ENCODE peak calls at places on chromosomes 11 and 22, in ten cellular contexts. D is ovary, Y is stomach, N is upper lobe of left lung, B is transverse colon, M is HepG2, S is H1, X is tibial nerve, H is K562, L is sigmoid colon. P is an unnamed sample.

GRCh38 chr11:92440701-92441338 is 216.2 kb downstream of the FAT3 start:
- DNase-seq in D (no peak), Y (no peak), N (no peak), B (no peak), M (no peak), S (no peak), X (no peak), H (no peak), L (no peak), P (no peak)

GRCh38 chr11:32099516-32099915 is 8.6 kb downstream of the RCN1 start:
- DNase-seq in D (no peak), Y (no peak), N (no peak), B (no peak), M (no peak), S (no peak), X (no peak), H (no peak), L (no peak), P (no peak)

GRCh38 chr22:38446018-38446601 is 8.9 kb downstream of the KCNJ4 start:
- DNase-seq in D (no peak), Y (no peak), N (no peak), B (no peak), M (no peak), S (no peak), X (no peak), H (no peak), L (no peak), P (no peak)

GRCh38 chr11:113176971-113177370 is 137.4 kb upstream of the TTC12 start:
- DNase-seq in D (no peak), Y (no peak), N (no peak), B (no peak), M (no peak), S (no peak), X (no peak), H (no peak), L (no peak), P (no peak)

GRCh38 chr11:102926517-102926916 is 29.0 kb downstream of the MMP13 start:
- DNase-seq in D (no peak), Y (no peak), N (no peak), B (peak), M (no peak), S (no peak), X (no peak), H (no peak), L (no peak), P (no peak)

GRCh38 chr11:92596596-92597317 is 372.1 kb downstream of the FAT3 start:
- DNase-seq in D (no peak), Y (no peak), N (no peak), B (no peak), M (no peak), S (no peak), X (no peak), H (no peak), L (no peak), P (no peak)

GRCh38 chr11:82229346-82229745 is 504.3 kb downstream of the FAM181B start:
- DNase-seq in D (no peak), Y (no peak), N (no peak), B (no peak), M (peak), S (no peak), X (no peak), H (no peak), L (no peak), P (no peak)

GRCh38 chr22:17754233-17754925 is 19.9 kb downstream of the BID start:
- DNase-seq in D (no peak), Y (no peak), N (peak), B (no peak), M (no peak), S (no peak), X (no peak), H (no peak), L (no peak), P (peak)

GRCh38 chr11:47380078-47380477 is 1.7 kb upstream of the SPI1 start:
- DNase-seq in D (no peak), Y (no peak), N (no peak), B (no peak), M (no peak), S (no peak), X (no peak), H (no peak), L (no peak), P (no peak)

GRCh38 chr22:43515902-43516301 is 104.1 kb downstream of the MPPED1 start:
- DNase-seq in D (no peak), Y (no peak), N (peak), B (no peak), M (no peak), S (no peak), X (no peak), H (peak), L (no peak), P (no peak)

GRCh38 chr11:48011125-48012050 is 31.0 kb downstream of the PTPRJ start:
- DNase-seq in D (no peak), Y (no peak), N (no peak), B (no peak), M (no peak), S (no peak), X (no peak), H (no peak), L (peak), P (no peak)

GRCh38 chr22:17914474-17914873 is 109.9 kb downstream of the MICAL3 start:
- DNase-seq in D (no peak), Y (no peak), N (no peak), B (no peak), M (no peak), S (no peak), X (no peak), H (no peak), L (peak), P (no peak)

GRCh38 chr11:18066626-18067025 is 20.6 kb upstream of the TPH1 start:
- DNase-seq in D (no peak), Y (no peak), N (no peak), B (no peak), M (no peak), S (no peak), X (no peak), H (no peak), L (no peak), P (no peak)

GRCh38 chr22:26568207-26568706 is 21.7 kb downstream of the TPST2 start:
- DNase-seq in D (no peak), Y (no peak), N (no peak), B (no peak), M (no peak), S (peak), X (no peak), H (no peak), L (no peak), P (no peak)

GRCh38 chr22:35690001-35690400 is 27.7 kb upstream of the APOL5 start:
- DNase-seq in D (no peak), Y (no peak), N (no peak), B (no peak), M (no peak), S (no peak), X (no peak), H (no peak), L (no peak), P (no peak)

GRCh38 chr22:33860386-33860785 is 59.9 kb downstream of the LARGE1 start:
- DNase-seq in D (no peak), Y (no peak), N (no peak), B (no peak), M (no peak), S (no peak), X (no peak), H (no peak), L (no peak), P (no peak)

GRCh38 chr11:75667268-75667830 is 1.5 kb downstream of the MAP6 start:
- DNase-seq in D (peak), Y (peak), N (peak), B (peak), M (no peak), S (no peak), X (no peak), H (no peak), L (no peak), P (peak)

GRCh38 chr22:30310881-30311771 is 15.6 kb downstream of the TBC1D10A start:
- DNase-seq in D (peak), Y (peak), N (no peak), B (peak), M (no peak), S (no peak), X (peak), H (no peak), L (peak), P (no peak)

GRCh38 chr22:25623310-25623734 is 58.8 kb downstream of the GRK3 start:
- DNase-seq in D (no peak), Y (no peak), N (no peak), B (no peak), M (no peak), S (no peak), X (no peak), H (no peak), L (no peak), P (no peak)

GRCh38 chr11:101446238-101446637 is 137.6 kb downstream of the TRPC6 start:
- DNase-seq in D (no peak), Y (no peak), N (no peak), B (no peak), M (no peak), S (no peak), X (no peak), H (no peak), L (no peak), P (no peak)

GRCh38 chr11:70542406-70542805 is 144.1 kb downstream of the CTTN start:
- DNase-seq in D (no peak), Y (no peak), N (no peak), B (no peak), M (no peak), S (no peak), X (no peak), H (no peak), L (no peak), P (no peak)

GRCh38 chr22:30671071-30671470 is 3.4 kb upstream of the DUSP18 start:
- DNase-seq in D (no peak), Y (no peak), N (no peak), B (no peak), M (no peak), S (no peak), X (no peak), H (no peak), L (no peak), P (no peak)

GRCh38 chr22:37051629-37052385 is at the start of gene KCTD17:
- DNase-seq in D (peak), Y (peak), N (peak), B (peak), M (no peak), S (no peak), X (peak), H (peak), L (peak), P (peak)

GRCh38 chr11:295351-296205 is 3.7 kb downstream of the IFITM5 start:
- DNase-seq in D (peak), Y (no peak), N (no peak), B (no peak), M (no peak), S (no peak), X (no peak), H (no peak), L (peak), P (no peak)

GRCh38 chr11:116853461-116854073 is 16.1 kb upstream of the APOA1 start:
- DNase-seq in D (no peak), Y (peak), N (no peak), B (peak), M (no peak), S (no peak), X (no peak), H (no peak), L (no peak), P (no peak)

GRCh38 chr11:123585206-123585605 is 69.2 kb downstream of the SCN3B start:
- DNase-seq in D (no peak), Y (peak), N (no peak), B (peak), M (no peak), S (no peak), X (no peak), H (no peak), L (no peak), P (no peak)

GRCh38 chr11:111363985-111364384 is 15.1 kb downstream of the POU2AF1 start:
- DNase-seq in D (no peak), Y (no peak), N (no peak), B (no peak), M (no peak), S (no peak), X (no peak), H (no peak), L (no peak), P (no peak)

GRCh38 chr11:111361082-111361801 is 17.8 kb downstream of the POU2AF1 start:
- DNase-seq in D (no peak), Y (no peak), N (no peak), B (no peak), M (no peak), S (no peak), X (no peak), H (no peak), L (no peak), P (no peak)

GRCh38 chr11:111360150-111361043 is 18.7 kb downstream of the POU2AF1 start:
- DNase-seq in D (no peak), Y (peak), N (no peak), B (peak), M (peak), S (no peak), X (no peak), H (no peak), L (no peak), P (no peak)

GRCh38 chr11:111362887-111363411 is 16.1 kb downstream of the POU2AF1 start:
- DNase-seq in D (no peak), Y (peak), N (no peak), B (peak), M (no peak), S (no peak), X (no peak), H (no peak), L (no peak), P (no peak)

GRCh38 chr11:111361874-111362273 is 17.2 kb downstream of the POU2AF1 start:
- DNase-seq in D (no peak), Y (peak), N (no peak), B (peak), M (no peak), S (no peak), X (no peak), H (no peak), L (no peak), P (no peak)
- TF ChIP-seq POLR2A in D (no peak), Y (no peak), N (no peak), B (no peak), M (no peak), S (no peak), X (no peak), H (no peak), L (no peak), P (no peak)

DNA sequence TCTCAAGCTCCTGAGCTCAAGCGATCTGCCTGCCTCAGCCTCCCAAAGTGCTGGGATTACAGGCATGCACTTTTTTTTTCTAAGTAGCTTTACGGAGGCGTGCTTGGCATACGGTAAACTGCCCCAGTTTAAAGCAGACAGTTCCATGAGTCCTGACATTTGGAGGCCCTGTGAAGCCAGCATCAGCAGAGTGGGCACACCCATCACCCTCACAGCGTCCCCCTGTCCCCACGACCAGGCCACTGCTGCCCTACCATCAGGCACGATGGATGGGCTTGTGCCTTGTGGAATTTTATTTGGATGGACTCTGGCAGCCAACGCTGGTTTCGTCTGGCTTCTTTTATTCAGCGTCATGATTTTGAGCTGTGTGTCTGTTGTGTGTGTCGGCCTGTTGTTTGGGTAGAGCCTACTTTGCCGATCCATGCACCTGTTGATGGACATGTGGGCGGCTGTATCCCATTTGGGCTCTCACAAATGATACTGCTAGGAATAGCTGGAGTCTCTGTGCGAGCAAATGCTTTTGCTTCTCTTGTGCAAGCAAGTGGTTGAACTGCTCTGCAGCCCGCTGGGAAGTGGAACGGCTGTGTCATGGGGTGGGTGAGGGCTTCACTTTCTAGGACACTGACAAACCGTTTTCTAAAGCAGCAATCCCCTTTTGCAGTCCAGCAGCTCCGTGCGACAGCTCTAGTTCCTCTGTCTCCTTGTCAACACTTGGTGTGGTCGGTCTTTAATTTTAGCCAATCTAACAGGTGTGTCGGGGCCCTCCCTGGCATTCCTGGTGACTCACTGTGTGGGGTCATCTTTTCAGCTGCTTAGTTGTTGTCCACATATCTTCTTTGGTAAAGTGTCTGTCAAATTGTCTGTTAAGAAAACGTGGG is 23.8 kb downstream of the KCNQ1 start:
- DNase-seq in D (no peak), Y (peak), N (no peak), B (no peak), M (no peak), S (no peak), X (no peak), H (peak), L (peak), P (no peak)
- TF ChIP-seq EP300 in D (no peak), Y (no peak), N (no peak), B (no peak), M (no peak), S (no peak), X (no peak), H (no peak), L (no peak), P (no peak)

DNA sequence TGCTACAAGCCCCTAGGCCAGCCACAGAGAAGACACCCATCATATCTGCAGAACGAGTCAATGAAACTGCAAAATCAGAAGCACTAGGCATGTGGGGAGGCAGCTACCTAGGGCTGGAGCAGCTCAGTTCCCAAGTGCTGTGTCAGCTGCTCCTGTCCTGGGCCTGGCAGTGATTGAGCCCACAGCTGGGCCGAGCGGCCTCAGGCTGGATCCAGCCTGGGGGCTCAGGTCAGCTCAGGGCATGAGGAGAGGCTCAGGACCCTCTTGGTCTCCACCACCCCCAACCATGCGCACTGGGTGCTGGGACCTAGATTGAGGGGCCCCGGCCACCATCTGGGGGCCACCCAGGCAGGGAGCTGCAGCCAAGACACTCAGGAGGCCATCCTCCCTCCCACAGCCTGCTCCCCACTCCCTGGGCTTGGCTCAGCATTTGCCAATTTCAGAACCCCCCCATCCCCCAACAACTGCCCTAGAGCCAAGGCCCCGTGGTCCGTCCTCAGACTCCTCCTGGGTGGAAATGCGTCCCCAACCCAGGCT is 2.4 kb upstream of the TNNT3 start:
- DNase-seq in D (no peak), Y (no peak), N (peak), B (no peak), M (no peak), S (no peak), X (peak), H (no peak), L (no peak), P (no peak)
- TF ChIP-seq POLR2A in D (no peak), Y (no peak), N (no peak), B (no peak), M (no peak), S (no peak), X (no peak), H (no peak), L (no peak), P (no peak)

GRCh38 chr11:73931039-73931645 is 19.7 kb upstream of the DNAJB13 start:
- DNase-seq in D (no peak), Y (peak), N (no peak), B (no peak), M (peak), S (peak), X (no peak), H (peak), L (no peak), P (peak)
- TF ChIP-seq EP300 in D (no peak), Y (no peak), N (no peak), B (no peak), M (no peak), S (no peak), X (no peak), H (no peak), L (no peak), P (no peak)